ENCODE peak calls at places on chromosome 3, in seven cellular contexts. I, B, G, Z, C, J and E are unnamed samples.
A peak's percentile ranks its signal among the peaks of the same experiment; 100 is the strongest.

GRCh38 chr3:155604126-155604525 is 140.7 kb downstream of the PLCH1 start:
- DNase-seq in I (no peak), B (no peak), G (no peak), Z (no peak), C (no peak), J (no peak), E (no peak)

GRCh38 chr3:59782664-59783063 is 732.8 kb upstream of the CFAP20DC start:
- DNase-seq in I (no peak), B (no peak), G (no peak), Z (peak; percentile 44), C (no peak), J (no peak), E (no peak)

GRCh38 chr3:42803800-42804112 is 534 bp downstream of the HIGD1A start:
- DNase-seq in I (peak; percentile 45), B (peak; percentile 59), G (peak; percentile 35), Z (peak; percentile 40), C (peak; percentile 74), J (peak; percentile 53), E (no peak)

GRCh38 chr3:117165611-117166051 is 456.1 kb downstream of the TUSC7 start:
- DNase-seq in I (no peak), B (no peak), G (no peak), Z (no peak), C (no peak), J (no peak), E (no peak)

GRCh38 chr3:186786810-186787375 is 3.5 kb downstream of the EIF4A2 start:
- DNase-seq in I (no peak), B (no peak), G (no peak), Z (no peak), C (no peak), J (no peak), E (no peak)

GRCh38 chr3:40930772-40931171 is 268.5 kb upstream of the CTNNB1 start:
- DNase-seq in I (no peak), B (no peak), G (no peak), Z (peak; percentile 36), C (no peak), J (no peak), E (no peak)

GRCh38 chr3:42066516-42067181 is 24.5 kb upstream of the TRAK1 start:
- DNase-seq in I (no peak), B (peak; percentile 67), G (no peak), Z (peak; percentile 73), C (peak; percentile 75), J (no peak), E (no peak)

GRCh38 chr3:98893740-98894139 is 7.8 kb downstream of the DCBLD2 start:
- DNase-seq in I (no peak), B (no peak), G (no peak), Z (peak; percentile 57), C (no peak), J (no peak), E (no peak)

GRCh38 chr3:165491487-165491886 is 295.3 kb upstream of the SLITRK3 start:
- DNase-seq in I (peak; percentile 1), B (no peak), G (no peak), Z (no peak), C (no peak), J (no peak), E (no peak)

GRCh38 chr3:16124636-16125035 is 49.8 kb upstream of the GALNT15 start:
- DNase-seq in I (no peak), B (no peak), G (no peak), Z (peak; percentile 92), C (no peak), J (no peak), E (peak; percentile 75)

GRCh38 chr3:106518516-106518915 is 649.7 kb upstream of the CBLB start:
- DNase-seq in I (no peak), B (peak; percentile 3), G (no peak), Z (peak; percentile 13), C (no peak), J (no peak), E (no peak)

GRCh38 chr3:168002786-168003368 is 92.8 kb downstream of the GOLIM4 start:
- DNase-seq in I (no peak), B (peak; percentile 93), G (no peak), Z (peak; percentile 93), C (peak; percentile 36), J (no peak), E (peak; percentile 32)

GRCh38 chr3:84136425-84136824 is 822.4 kb upstream of the CADM2 start:
- DNase-seq in I (no peak), B (peak; percentile 4), G (no peak), Z (no peak), C (peak; percentile 7), J (no peak), E (no peak)

GRCh38 chr3:69292959-69293574 is 92.8 kb downstream of the FRMD4B start:
- DNase-seq in I (no peak), B (no peak), G (no peak), Z (no peak), C (no peak), J (no peak), E (no peak)

GRCh38 chr3:164080208-164080607 is 998.1 kb downstream of the SI start:
- DNase-seq in I (no peak), B (no peak), G (no peak), Z (no peak), C (no peak), J (no peak), E (no peak)

GRCh38 chr3:134314588-134315285 is 59.5 kb downstream of the AMOTL2 start:
- DNase-seq in I (no peak), B (no peak), G (no peak), Z (no peak), C (no peak), J (no peak), E (peak; percentile 2)

GRCh38 chr3:189339996-189340395 is 168.2 kb downstream of the TPRG1 start:
- DNase-seq in I (no peak), B (no peak), G (no peak), Z (peak; percentile 63), C (no peak), J (no peak), E (no peak)

GRCh38 chr3:37940242-37940908 is 50.2 kb upstream of the VILL start:
- DNase-seq in I (no peak), B (no peak), G (no peak), Z (no peak), C (no peak), J (no peak), E (no peak)